ENCODE peak calls at places on chromosomes 4 and X, in six cellular contexts. One of them, this sample, is unnamed.

GRCh38 chrX:69597399-69597798 is 18.5 kb upstream of the EDA start:
- DNase-seq in vagina: no peak
- DNase-seq in GM12892: no peak
- DNase-seq in heart left ventricle: no peak
- DNase-seq in NB4: no peak
- DNase-seq in suprapubic skin: no peak
- DNase-seq in this sample: no peak

GRCh38 chr4:158496030-158496741 is 25.5 kb upstream of the RXFP1 start:
- DNase-seq in NB4: peak
- DNase-seq in GM12892: peak
- DNase-seq in vagina: no peak
- DNase-seq in heart left ventricle: peak
- DNase-seq in suprapubic skin: no peak
- DNase-seq in this sample: no peak

GRCh38 chr4:177163532-177163931 is 146.1 kb upstream of the NEIL3 start:
- DNase-seq in NB4: no peak
- DNase-seq in GM12892: no peak
- DNase-seq in suprapubic skin: no peak
- DNase-seq in vagina: no peak
- DNase-seq in heart left ventricle: no peak
- DNase-seq in this sample: no peak

GRCh38 chrX:262391-262909 is 18.7 kb upstream of the PLCXD1 start:
- DNase-seq in NB4: no peak
- DNase-seq in heart left ventricle: no peak
- DNase-seq in suprapubic skin: no peak
- DNase-seq in GM12892: no peak
- DNase-seq in vagina: no peak
- DNase-seq in this sample: peak

GRCh38 chr4:140092094-140092820 is 61.7 kb downstream of the MAML3 start:
- DNase-seq in vagina: no peak
- DNase-seq in suprapubic skin: no peak
- DNase-seq in heart left ventricle: peak
- DNase-seq in NB4: peak
- DNase-seq in GM12892: no peak
- DNase-seq in this sample: peak

GRCh38 chr4:27702710-27703431 is 842.2 kb downstream of the STIM2 start:
- DNase-seq in heart left ventricle: no peak
- DNase-seq in vagina: no peak
- DNase-seq in NB4: peak
- DNase-seq in GM12892: no peak
- DNase-seq in suprapubic skin: no peak
- DNase-seq in this sample: no peak

GRCh38 chr4:25915359-25915716 is 1.3 kb downstream of the SMIM20 start:
- DNase-seq in suprapubic skin: no peak
- DNase-seq in NB4: peak
- DNase-seq in GM12892: no peak
- DNase-seq in heart left ventricle: no peak
- DNase-seq in vagina: no peak
- DNase-seq in this sample: no peak

GRCh38 chr4:140059159-140059558 is 94.8 kb downstream of the MAML3 start:
- DNase-seq in NB4: no peak
- DNase-seq in vagina: no peak
- DNase-seq in GM12892: no peak
- DNase-seq in suprapubic skin: no peak
- DNase-seq in heart left ventricle: no peak
- DNase-seq in this sample: no peak

GRCh38 chrX:1391370-1391706 is 575 bp downstream of the SLC25A6 start:
- DNase-seq in suprapubic skin: no peak
- DNase-seq in GM12892: peak
- DNase-seq in heart left ventricle: peak
- DNase-seq in NB4: no peak
- DNase-seq in vagina: no peak
- DNase-seq in this sample: no peak

GRCh38 chr4:140423106-140423505 is 4.3 kb downstream of the CLGN start:
- DNase-seq in heart left ventricle: no peak
- DNase-seq in NB4: no peak
- DNase-seq in GM12892: no peak
- DNase-seq in suprapubic skin: no peak
- DNase-seq in vagina: no peak
- DNase-seq in this sample: no peak

GRCh38 chr4:71635094-71635493 is 148.8 kb downstream of the GC start:
- DNase-seq in GM12892: no peak
- DNase-seq in suprapubic skin: no peak
- DNase-seq in heart left ventricle: no peak
- DNase-seq in vagina: no peak
- DNase-seq in NB4: no peak
- DNase-seq in this sample: no peak

GRCh38 chrX:19857131-19857530 is 30.3 kb downstream of the SH3KBP1 start:
- DNase-seq in vagina: no peak
- DNase-seq in NB4: no peak
- DNase-seq in GM12892: no peak
- DNase-seq in suprapubic skin: no peak
- DNase-seq in heart left ventricle: no peak
- DNase-seq in this sample: no peak

GRCh38 chr4:24373662-24374061 is 210.7 kb downstream of the DHX15 start:
- DNase-seq in GM12892: no peak
- DNase-seq in vagina: no peak
- DNase-seq in NB4: no peak
- DNase-seq in suprapubic skin: no peak
- DNase-seq in heart left ventricle: no peak
- DNase-seq in this sample: no peak

GRCh38 chrX:93580634-93581033 is 92.7 kb downstream of the NAP1L3 start:
- DNase-seq in heart left ventricle: no peak
- DNase-seq in suprapubic skin: no peak
- DNase-seq in GM12892: no peak
- DNase-seq in vagina: no peak
- DNase-seq in NB4: no peak
- DNase-seq in this sample: no peak

GRCh38 chr4:5137927-5138326 is 86.6 kb downstream of the STK32B start:
- DNase-seq in vagina: no peak
- DNase-seq in GM12892: no peak
- DNase-seq in heart left ventricle: no peak
- DNase-seq in suprapubic skin: no peak
- DNase-seq in NB4: no peak
- DNase-seq in this sample: no peak

DNA sequence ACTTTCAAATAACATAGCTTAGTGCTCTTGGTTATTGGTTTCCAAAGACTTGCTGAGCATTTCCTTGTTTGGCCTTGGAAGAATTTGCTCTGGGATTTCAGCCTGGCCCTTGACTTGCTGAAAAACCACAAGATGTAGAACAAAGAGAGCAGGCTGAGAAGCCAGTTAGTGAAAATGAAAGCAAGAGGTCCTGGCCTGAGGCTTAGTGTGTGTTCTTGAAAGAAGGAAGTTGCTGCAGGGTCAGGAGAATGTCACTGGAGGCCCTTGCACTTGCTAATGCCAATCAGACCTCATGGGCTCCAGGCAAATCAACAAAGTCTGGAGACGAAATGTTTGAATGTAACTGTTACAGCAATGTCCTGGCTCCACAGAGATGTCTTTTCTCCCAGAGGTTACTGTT is 79.4 kb downstream of the SYNPO2 start:
- DNase-seq in vagina: no peak
- DNase-seq in heart left ventricle: peak
- DNase-seq in GM12892: peak
- DNase-seq in NB4: peak
- DNase-seq in suprapubic skin: no peak
- DNase-seq in this sample: no peak
- TF ChIP-seq POLR2A in vagina: no peak
- TF ChIP-seq POLR2A in heart left ventricle: no peak
- TF ChIP-seq POLR2A in GM12892: peak
- TF ChIP-seq POLR2A in NB4: no peak
- TF ChIP-seq POLR2A in suprapubic skin: no peak
- TF ChIP-seq POLR2A in this sample: no peak

GRCh38 chr4:172887959-172888358 is 280.7 kb upstream of the GALNT7 start:
- DNase-seq in vagina: no peak
- DNase-seq in suprapubic skin: no peak
- DNase-seq in NB4: no peak
- DNase-seq in GM12892: no peak
- DNase-seq in heart left ventricle: no peak
- DNase-seq in this sample: no peak
- TF ChIP-seq POLR2A in vagina: no peak
- TF ChIP-seq POLR2A in suprapubic skin: no peak
- TF ChIP-seq POLR2A in NB4: no peak
- TF ChIP-seq POLR2A in GM12892: no peak
- TF ChIP-seq POLR2A in heart left ventricle: no peak
- TF ChIP-seq POLR2A in this sample: no peak

DNA sequence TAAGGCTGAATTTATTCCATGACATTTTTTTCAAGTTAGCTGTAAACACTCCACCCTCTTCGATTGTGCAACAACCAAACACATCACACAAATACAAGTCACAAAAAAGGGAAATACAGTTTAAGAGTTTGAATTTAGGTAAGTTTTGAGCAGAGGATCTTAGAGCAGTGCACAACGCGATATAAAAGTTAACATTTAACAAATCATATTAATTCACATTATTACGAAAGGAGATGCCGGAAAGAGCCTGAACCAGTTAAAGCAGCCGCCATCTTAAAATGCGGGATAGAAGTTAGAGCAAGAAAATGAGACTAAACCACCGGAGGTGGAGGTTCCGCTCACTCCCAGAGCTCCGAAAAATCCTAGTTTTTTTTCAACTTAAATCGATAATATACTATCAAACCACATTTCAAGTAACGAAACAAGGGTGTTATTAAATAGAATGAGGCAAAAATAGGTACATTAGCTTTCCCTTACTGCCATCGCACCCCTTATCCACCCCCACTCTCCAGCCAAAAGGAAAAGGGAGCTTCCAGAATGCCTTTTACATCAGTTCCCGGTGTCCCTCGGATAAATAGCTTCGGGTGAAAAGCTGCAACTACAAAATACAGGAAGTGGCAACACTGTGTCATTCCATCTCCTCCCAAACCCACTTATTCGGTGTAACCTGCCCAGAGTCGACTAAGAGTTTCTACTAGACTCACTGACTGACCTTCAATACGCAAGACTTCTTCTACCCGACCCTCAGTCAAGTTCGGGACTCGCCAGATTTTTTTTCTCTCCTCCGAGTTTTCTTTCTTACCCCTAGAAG is 1.9 kb downstream of the UBE2D3 start:
- DNase-seq in GM12892: no peak
- DNase-seq in suprapubic skin: no peak
- DNase-seq in heart left ventricle: no peak
- DNase-seq in NB4: peak
- DNase-seq in vagina: no peak
- DNase-seq in this sample: no peak
- TF ChIP-seq POLR2A in GM12892: peak
- TF ChIP-seq POLR2A in suprapubic skin: peak
- TF ChIP-seq POLR2A in heart left ventricle: no peak
- TF ChIP-seq POLR2A in NB4: no peak
- TF ChIP-seq POLR2A in vagina: no peak
- TF ChIP-seq POLR2A in this sample: no peak

GRCh38 chr4:37889849-37890500 is 909 bp upstream of the TBC1D1 start:
- DNase-seq in NB4: no peak
- DNase-seq in vagina: no peak
- DNase-seq in suprapubic skin: no peak
- DNase-seq in GM12892: no peak
- DNase-seq in heart left ventricle: peak
- DNase-seq in this sample: peak
- TF ChIP-seq POLR2A in NB4: no peak
- TF ChIP-seq POLR2A in vagina: no peak
- TF ChIP-seq POLR2A in suprapubic skin: no peak
- TF ChIP-seq POLR2A in GM12892: no peak
- TF ChIP-seq POLR2A in heart left ventricle: no peak
- TF ChIP-seq POLR2A in this sample: no peak

GRCh38 chr4:52035190-52035589 is 2.9 kb downstream of the SGCB start:
- DNase-seq in vagina: no peak
- DNase-seq in heart left ventricle: no peak
- DNase-seq in NB4: no peak
- DNase-seq in suprapubic skin: no peak
- DNase-seq in GM12892: no peak
- DNase-seq in this sample: no peak

GRCh38 chr4:52036875-52037274 is 1.2 kb downstream of the SGCB start:
- DNase-seq in heart left ventricle: no peak
- DNase-seq in suprapubic skin: no peak
- DNase-seq in NB4: no peak
- DNase-seq in vagina: no peak
- DNase-seq in GM12892: no peak
- DNase-seq in this sample: no peak

GRCh38 chr4:52037730-52038108 is 380 bp downstream of the SGCB start:
- DNase-seq in GM12892: peak
- DNase-seq in heart left ventricle: peak
- DNase-seq in vagina: no peak
- DNase-seq in suprapubic skin: peak
- DNase-seq in NB4: no peak
- DNase-seq in this sample: no peak

GRCh38 chr4:52038109-52038912 is at the start of gene SGCB:
- DNase-seq in vagina: no peak
- DNase-seq in suprapubic skin: peak
- DNase-seq in heart left ventricle: peak
- DNase-seq in GM12892: peak
- DNase-seq in NB4: peak
- DNase-seq in this sample: peak
- TF ChIP-seq POLR2A in vagina: peak
- TF ChIP-seq POLR2A in suprapubic skin: no peak
- TF ChIP-seq POLR2A in heart left ventricle: peak
- TF ChIP-seq POLR2A in GM12892: peak
- TF ChIP-seq POLR2A in NB4: no peak
- TF ChIP-seq POLR2A in this sample: no peak

GRCh38 chr4:146033149-146033548 is 94.5 kb upstream of the ZNF827 start:
- DNase-seq in GM12892: no peak
- DNase-seq in heart left ventricle: no peak
- DNase-seq in suprapubic skin: no peak
- DNase-seq in vagina: no peak
- DNase-seq in NB4: no peak
- DNase-seq in this sample: no peak

GRCh38 chr4:146029939-146030710 is 91.5 kb upstream of the ZNF827 start:
- DNase-seq in suprapubic skin: no peak
- DNase-seq in GM12892: no peak
- DNase-seq in heart left ventricle: no peak
- DNase-seq in vagina: no peak
- DNase-seq in NB4: no peak
- DNase-seq in this sample: no peak

GRCh38 chr4:146029147-146029546 is 90.5 kb upstream of the ZNF827 start:
- DNase-seq in heart left ventricle: no peak
- DNase-seq in GM12892: no peak
- DNase-seq in vagina: no peak
- DNase-seq in suprapubic skin: no peak
- DNase-seq in NB4: no peak
- DNase-seq in this sample: no peak

DNA sequence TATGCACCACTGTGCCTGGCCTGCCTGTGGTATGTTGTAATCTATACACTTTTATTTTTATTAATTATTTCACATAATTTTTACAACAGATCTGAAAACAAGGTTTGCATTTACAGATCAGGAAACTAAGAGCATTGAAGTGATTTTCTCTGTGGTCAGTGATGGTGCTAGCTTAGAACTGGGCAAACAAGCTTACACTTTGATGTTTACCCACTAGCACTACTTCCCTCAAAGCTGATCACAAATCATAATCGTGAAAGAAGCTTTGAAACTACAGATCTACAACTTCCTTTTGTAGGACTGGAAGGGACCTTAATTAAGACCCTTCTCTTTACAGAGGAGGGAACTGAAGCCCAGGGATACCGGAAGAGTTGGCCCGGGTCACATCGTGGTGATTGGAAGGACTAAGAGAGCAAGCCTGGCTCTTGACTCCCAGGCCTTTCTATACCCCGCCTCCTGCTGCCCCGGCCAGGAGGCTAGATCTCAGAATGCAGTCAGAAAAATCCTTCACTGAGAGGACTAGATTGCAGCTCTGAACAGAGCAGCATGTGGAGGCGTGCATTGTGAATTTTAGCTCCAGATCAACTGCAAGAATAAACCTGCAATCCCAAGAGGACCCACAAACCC is 93.7 kb upstream of the ZNF827 start:
- DNase-seq in GM12892: no peak
- DNase-seq in suprapubic skin: no peak
- DNase-seq in vagina: no peak
- DNase-seq in heart left ventricle: no peak
- DNase-seq in NB4: no peak
- DNase-seq in this sample: no peak
- TF ChIP-seq POLR2A in GM12892: no peak
- TF ChIP-seq POLR2A in suprapubic skin: no peak
- TF ChIP-seq POLR2A in vagina: no peak
- TF ChIP-seq POLR2A in heart left ventricle: no peak
- TF ChIP-seq POLR2A in NB4: no peak
- TF ChIP-seq POLR2A in this sample: no peak